ENCODE peak calls at places on chromosome 4, in six cellular contexts. I, O, Y, S, C and Z are unnamed samples.

GRCh38 chr4:167100120-167100519 is 134.2 kb downstream of the SPOCK3 start:
- DNase-seq in I (peak; percentile 34), O (no peak), Y (peak; percentile 62), S (no peak), C (no peak), Z (peak; percentile 51)

GRCh38 chr4:148089624-148090023 is 352.6 kb downstream of the NR3C2 start:
- DNase-seq in I (no peak), O (no peak), Y (no peak), S (no peak), C (no peak), Z (no peak)

GRCh38 chr4:54197926-54198325 is 31.2 kb upstream of the PDGFRA start:
- DNase-seq in I (no peak), O (no peak), Y (peak; percentile 1), S (no peak), C (no peak), Z (no peak)

GRCh38 chr4:108651068-108651794 is 832 bp downstream of the OSTC start:
- DNase-seq in I (peak; percentile 29), O (no peak), Y (peak; percentile 72), S (peak; percentile 37), C (no peak), Z (peak; percentile 68)

GRCh38 chr4:76518241-76518640 is 83.2 kb downstream of the SHROOM3 start:
- DNase-seq in I (no peak), O (no peak), Y (peak; percentile 65), S (peak; percentile 15), C (no peak), Z (no peak)

GRCh38 chr4:1521821-1522361 is 115.6 kb upstream of the NKX1-1 start:
- DNase-seq in I (no peak), O (no peak), Y (no peak), S (no peak), C (no peak), Z (no peak)

GRCh38 chr4:179867300-179867878 is 2375.8 kb upstream of the TENM3 start:
- DNase-seq in I (no peak), O (no peak), Y (peak; percentile 23), S (peak; percentile 84), C (peak; percentile 26), Z (peak; percentile 16)

GRCh38 chr4:71195932-71196331 is 142.9 kb upstream of the SLC4A4 start:
- DNase-seq in I (no peak), O (no peak), Y (peak; percentile 95), S (no peak), C (no peak), Z (peak; percentile 29)

GRCh38 chr4:181301735-181302380 is 941.3 kb upstream of the TENM3 start:
- DNase-seq in I (no peak), O (no peak), Y (peak; percentile 18), S (peak; percentile 50), C (peak; percentile 5), Z (peak; percentile 10)

GRCh38 chr4:169253904-169254303 is 16.9 kb downstream of the SH3RF1 start:
- DNase-seq in I (no peak), O (no peak), Y (peak; percentile 100), S (no peak), C (no peak), Z (peak; percentile 56)